ENCODE peak calls at places on chromosomes 3 and 15, in eight cellular contexts. F is heart left ventricle, W is HCT116, N is uterus, U is breast epithelium, A is tibial nerve, L is transverse colon, T is IMR-90. H is an unnamed sample.
A peak's percentile ranks its signal among the peaks of the same experiment; 100 is the strongest.

GRCh38 chr3:16508242-16508575 is 5.3 kb downstream of the RFTN1 start:
- DNase-seq in A (no peak), T (no peak), F (no peak), N (no peak), W (no peak), U (no peak), L (no peak), H (no peak)

GRCh38 chr3:2446146-2446545 is 347.5 kb downstream of the CNTN4 start:
- DNase-seq in F (no peak), A (no peak), L (no peak), N (no peak), T (no peak), U (no peak), W (no peak), H (no peak)

GRCh38 chr3:71103430-71103881 is 480.1 kb downstream of the FOXP1 start:
- DNase-seq in W (no peak), U (no peak), A (peak; percentile 21), L (peak; percentile 47), F (peak; percentile 67), T (peak; percentile 62), N (peak; percentile 53), H (no peak)

GRCh38 chr15:43775411-43775965 is 1.3 kb downstream of the ELL3 start:
- DNase-seq in F (no peak), A (no peak), T (peak; percentile 58), U (peak; percentile 65), L (peak; percentile 89), N (peak; percentile 42), W (peak; percentile 85), H (peak; percentile 75)

GRCh38 chr3:136670166-136670565 is 82.0 kb downstream of the STAG1 start:
- DNase-seq in N (no peak), T (no peak), A (no peak), U (no peak), W (no peak), L (no peak), F (no peak), H (no peak)

GRCh38 chr3:147699175-147699838 is 290.1 kb downstream of the ZIC1 start:
- DNase-seq in F (no peak), L (no peak), U (no peak), T (peak; percentile 21), W (peak; percentile 3), N (no peak), A (no peak), H (no peak)

GRCh38 chr15:57559875-57560274 is 31.8 kb upstream of the MYZAP start:
- DNase-seq in N (peak; percentile 61), F (peak; percentile 62), T (no peak), W (peak; percentile 47), A (peak; percentile 53), L (peak; percentile 90), U (peak; percentile 62), H (peak; percentile 19)

GRCh38 chr15:90883526-90883931 is 775 bp upstream of the FES start:
- DNase-seq in L (no peak), F (no peak), T (no peak), W (no peak), A (no peak), U (no peak), N (no peak), H (peak; percentile 11)

GRCh38 chr3:177418787-177419186 is 221.5 kb upstream of the TBL1XR1 start:
- DNase-seq in U (no peak), T (no peak), F (no peak), N (no peak), W (no peak), A (no peak), L (no peak), H (no peak)

GRCh38 chr3:49900491-49901153 is 3.1 kb downstream of the MST1R start:
- DNase-seq in N (no peak), W (peak; percentile 92), L (peak; percentile 90), A (no peak), T (peak; percentile 22), U (peak; percentile 88), F (peak; percentile 79), H (peak; percentile 29)

GRCh38 chr3:71560665-71561064 is 22.9 kb downstream of the FOXP1 start:
- DNase-seq in T (peak; percentile 20), W (no peak), U (no peak), A (no peak), N (no peak), L (no peak), F (no peak), H (no peak)

GRCh38 chr3:193788189-193788946 is 195.4 kb downstream of the OPA1 start:
- DNase-seq in U (no peak), N (peak; percentile 42), A (no peak), W (peak; percentile 51), T (peak; percentile 53), F (peak; percentile 64), L (peak; percentile 54), H (peak; percentile 53)

GRCh38 chr15:67839358-67839928 is 402 bp downstream of the RNU6-1 start:
- DNase-seq in F (no peak), W (peak; percentile 34), U (no peak), T (peak; percentile 27), A (no peak), N (no peak), L (no peak), H (no peak)

GRCh38 chr15:46576611-46577010 is 941.8 kb downstream of the SQOR start:
- DNase-seq in N (no peak), A (no peak), F (no peak), L (peak; percentile 58), U (no peak), W (no peak), T (no peak), H (no peak)

GRCh38 chr3:158918008-158918407 is 116.2 kb downstream of the MFSD1 start:
- DNase-seq in A (no peak), W (peak; percentile 52), F (no peak), L (peak; percentile 24), T (peak; percentile 29), N (no peak), U (no peak), H (no peak)

GRCh38 chr3:63142681-63143080 is 135.4 kb upstream of the SYNPR start:
- DNase-seq in L (no peak), N (no peak), U (no peak), F (no peak), T (no peak), A (no peak), W (no peak), H (no peak)

GRCh38 chr15:48481802-48482201 is 150.6 kb downstream of the DUT start:
- DNase-seq in W (no peak), N (no peak), F (no peak), T (peak; percentile 80), A (no peak), U (no peak), L (no peak), H (no peak)

GRCh38 chr3:109927161-109927560 is 589.8 kb upstream of the DPPA4 start:
- DNase-seq in A (no peak), U (no peak), F (no peak), N (no peak), W (peak; percentile 98), L (no peak), T (peak; percentile 98), H (no peak)

GRCh38 chr3:111863942-111864341 is 4.9 kb downstream of the PHLDB2 start:
- DNase-seq in U (no peak), W (no peak), A (no peak), T (peak; percentile 16), L (no peak), F (peak; percentile 43), N (no peak), H (no peak)

GRCh38 chr3:32816439-32817194 is 1.2 kb upstream of the TRIM71 start:
- DNase-seq in F (no peak), T (no peak), A (no peak), U (no peak), N (no peak), L (no peak), W (no peak), H (no peak)

GRCh38 chr3:13022348-13023250 is 50.6 kb downstream of the IQSEC1 start:
- DNase-seq in F (peak; percentile 92), N (peak; percentile 76), A (peak; percentile 53), T (peak; percentile 89), L (no peak), W (no peak), U (no peak), H (peak; percentile 34)
- TF ChIP-seq POLR2A in F (no peak), N (no peak), A (no peak), T (no peak), L (no peak), W (no peak), U (no peak), H (no peak)

DNA sequence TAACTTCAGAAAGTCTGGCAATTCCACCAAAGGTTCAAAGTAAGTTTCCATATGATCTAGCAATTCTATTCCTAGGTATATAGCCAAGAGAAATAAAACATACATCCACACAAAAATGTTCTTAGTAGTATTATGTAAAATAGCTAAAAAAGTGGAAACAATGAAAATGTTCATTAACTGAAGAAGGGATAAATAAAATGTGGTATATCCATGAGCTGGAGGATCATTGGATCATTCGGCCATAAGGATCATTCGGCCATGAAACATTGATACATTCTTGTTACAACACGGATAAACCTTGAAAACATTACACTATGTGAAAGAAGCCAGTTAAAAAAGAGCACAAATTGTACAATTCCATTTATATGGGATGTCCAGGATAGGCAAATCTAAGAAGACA is 2.4 kb downstream of the KPNA4 start:
- DNase-seq in A (no peak), F (no peak), U (no peak), N (no peak), L (no peak), W (no peak), T (no peak), H (no peak)
- H3K4me1 ChIP-seq in A (peaks cover 77% of the 10 kb centered on the region), F (peaks cover 75% of the 10 kb centered on the region), U (no peaks in the 10 kb centered on the region), N (no peaks in the 10 kb centered on the region), L (peaks cover 32% of the 10 kb centered on the region), W (peaks cover 6% of the 10 kb centered on the region), T (no peaks in the 10 kb centered on the region), H (peaks cover 68% of the 10 kb centered on the region)

DNA sequence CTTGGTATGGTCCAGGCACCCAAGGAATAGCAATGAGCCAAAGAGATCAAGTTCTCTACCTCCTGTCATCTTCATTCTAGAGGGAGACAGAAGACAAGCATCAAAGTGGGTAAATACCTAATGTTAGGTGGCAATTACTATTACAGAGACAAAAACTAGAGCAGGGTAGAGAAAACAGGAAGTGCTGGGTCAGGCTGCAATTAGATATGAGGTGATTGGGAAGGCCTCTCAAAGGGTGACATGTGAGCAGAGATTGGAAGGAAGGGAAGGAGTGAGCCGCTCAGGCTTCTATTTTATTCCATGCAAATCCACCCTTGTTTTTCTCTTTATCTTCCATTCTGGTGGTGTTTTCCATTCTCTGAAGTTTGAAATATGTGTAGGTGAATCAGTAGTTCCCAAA is 37.4 kb downstream of the EBLN2 start:
- DNase-seq in U (no peak), F (no peak), W (no peak), A (no peak), L (no peak), N (no peak), T (no peak), H (no peak)
- H3K27ac ChIP-seq in U (no peak overlapping the region), F (no peak overlapping the region), W (no peak overlapping the region), A (no peak overlapping the region), L (no peak overlapping the region), N (no peak overlapping the region), T (no peak overlapping the region), H (no peak overlapping the region)

DNA sequence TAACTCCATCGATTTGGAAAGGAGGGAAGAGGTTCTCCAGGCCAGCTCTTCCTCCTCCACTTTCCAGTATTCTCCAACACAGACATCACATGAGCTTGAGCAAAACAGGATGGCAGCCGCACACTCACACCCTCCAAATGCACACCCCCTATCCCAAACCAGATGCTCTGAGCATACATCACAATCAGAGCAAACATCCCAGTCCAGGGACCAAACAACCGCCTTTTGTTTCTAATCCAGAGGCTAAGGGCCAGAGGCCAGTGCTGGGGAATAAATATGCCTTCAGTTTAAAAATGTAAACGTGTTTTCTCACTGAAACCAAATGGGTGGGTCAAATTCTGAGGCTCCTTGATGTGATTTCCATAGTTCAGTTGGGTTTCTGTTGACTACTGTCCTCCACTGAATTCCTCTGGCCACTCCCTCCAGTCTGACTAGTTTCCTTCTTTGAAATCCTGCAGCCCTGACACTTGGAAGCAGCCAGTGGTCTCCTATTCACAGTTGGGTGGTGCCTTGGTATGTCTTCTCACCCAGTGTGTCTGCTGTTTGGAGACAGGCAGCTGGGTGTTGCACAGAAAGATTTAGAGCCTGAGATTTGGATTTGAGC is 19.2 kb upstream of the MFGE8 start:
- DNase-seq in W (no peak), A (no peak), U (no peak), T (no peak), L (no peak), N (peak; percentile 29), F (peak; percentile 54), H (peak; percentile 68)
- TF ChIP-seq POLR2A in W (no peak), A (no peak), U (no peak), T (no peak), L (no peak), N (no peak), F (no peak), H (no peak)

H was measured in gastrocnemius medialis.